ENCODE peak calls at places on chromosomes 1 and 21, in ten cellular contexts. V is AG10803, N is suprapubic skin, F is HCT116, Z is OCI-LY7, Q is prostate gland, W is transverse colon, D is IMR-90, J is lower leg skin, Y is GM06990. O is an unnamed sample.

GRCh38 chr1:11320153-11320936 is 47.3 kb downstream of the UBIAD1 start:
- DNase-seq in V (no peak), N (no peak), F (no peak), Z (peak), Q (no peak), W (no peak), D (no peak), J (no peak), Y (peak), O (no peak)

GRCh38 chr1:161972828-161973227 is 50.8 kb downstream of the OLFML2B start:
- DNase-seq in V (no peak), N (no peak), F (no peak), Z (no peak), Q (no peak), W (no peak), D (no peak), J (no peak), Y (no peak), O (no peak)

GRCh38 chr1:47931395-47931794 is 65.8 kb downstream of the TRABD2B start:
- DNase-seq in V (no peak), N (no peak), F (peak), Z (peak), Q (no peak), W (peak), D (no peak), J (no peak), Y (no peak), O (peak)

GRCh38 chr1:64019818-64020217 is 183.6 kb upstream of the UBE2U start:
- DNase-seq in V (peak), N (no peak), F (no peak), Z (peak), Q (no peak), W (peak), D (peak), J (no peak), Y (no peak), O (peak)

GRCh38 chr1:96090134-96090533 is 631.5 kb upstream of the PTBP2 start:
- DNase-seq in V (no peak), N (no peak), F (no peak), Z (no peak), Q (no peak), W (no peak), D (no peak), J (no peak), Y (no peak), O (no peak)

GRCh38 chr21:15549671-15550070 is 180.1 kb upstream of the USP25 start:
- DNase-seq in V (peak), N (no peak), F (no peak), Z (no peak), Q (no peak), W (no peak), D (peak), J (no peak), Y (no peak), O (no peak)

GRCh38 chr1:166343276-166343675 is 176.5 kb upstream of the FAM78B start:
- DNase-seq in V (no peak), N (no peak), F (no peak), Z (no peak), Q (no peak), W (no peak), D (no peak), J (no peak), Y (no peak), O (no peak)

GRCh38 chr1:226074046-226074445 is 11.5 kb downstream of the H3-3A start:
- DNase-seq in V (no peak), N (no peak), F (no peak), Z (no peak), Q (no peak), W (no peak), D (no peak), J (no peak), Y (no peak), O (no peak)

GRCh38 chr1:232628335-232629214 is 1.4 kb downstream of the SIPA1L2 start:
- DNase-seq in V (peak), N (no peak), F (no peak), Z (peak), Q (no peak), W (no peak), D (peak), J (no peak), Y (no peak), O (peak)

GRCh38 chr1:4053774-4054173 is 153.7 kb upstream of the C1orf174 start:
- DNase-seq in V (no peak), N (no peak), F (no peak), Z (no peak), Q (no peak), W (no peak), D (no peak), J (peak), Y (no peak), O (no peak)

GRCh38 chr1:115874929-115875328 is 34.0 kb upstream of the NHLH2 start:
- DNase-seq in V (peak), N (no peak), F (no peak), Z (no peak), Q (no peak), W (no peak), D (peak), J (no peak), Y (no peak), O (no peak)

GRCh38 chr1:115877511-115877910 is 36.6 kb upstream of the NHLH2 start:
- DNase-seq in V (no peak), N (no peak), F (no peak), Z (no peak), Q (peak), W (no peak), D (no peak), J (no peak), Y (no peak), O (no peak)

GRCh38 chr1:115880981-115881672 is 40.2 kb upstream of the NHLH2 start:
- DNase-seq in V (no peak), N (no peak), F (no peak), Z (no peak), Q (no peak), W (no peak), D (no peak), J (no peak), Y (no peak), O (no peak)

GRCh38 chr1:115883240-115883639 is 42.3 kb upstream of the NHLH2 start:
- DNase-seq in V (no peak), N (no peak), F (no peak), Z (no peak), Q (no peak), W (no peak), D (no peak), J (no peak), Y (no peak), O (no peak)

DNA sequence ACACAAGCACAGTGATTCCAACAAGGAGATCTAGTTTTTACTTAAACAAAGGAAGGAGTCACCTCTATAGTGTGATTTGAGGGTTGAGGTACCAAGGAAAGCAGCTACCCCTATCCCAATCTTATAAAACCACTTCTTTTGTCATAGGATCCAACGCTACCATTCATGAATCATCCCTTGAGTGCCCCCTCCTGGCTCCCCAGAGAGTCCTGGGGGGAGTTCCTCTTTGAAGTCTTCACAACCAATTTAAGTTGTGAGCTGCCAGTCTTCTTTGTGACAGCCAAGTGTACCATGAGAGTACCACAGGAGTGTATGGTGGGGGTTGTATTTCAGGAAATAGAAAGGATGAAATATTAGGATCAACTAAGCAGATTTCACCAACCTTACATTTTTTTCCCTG is 39.1 kb upstream of the NHLH2 start:
- DNase-seq in V (no peak), N (no peak), F (no peak), Z (no peak), Q (no peak), W (no peak), D (no peak), J (no peak), Y (no peak), O (no peak)
- TF ChIP-seq CTCF in V (no peak), N (no peak), F (no peak), Z (peak), Q (no peak), W (no peak), D (no peak), J (no peak), Y (peak), O (no peak)

GRCh38 chr1:220786057-220786336 is 716 bp upstream of the MTARC1 start:
- DNase-seq in V (no peak), N (no peak), F (no peak), Z (no peak), Q (no peak), W (no peak), D (no peak), J (no peak), Y (no peak), O (peak)
- H3K4me3 ChIP-seq in V (peak), N (peak), F (no peak), Z (no peak), Q (peak), W (peak), D (no peak), J (peak), Y (no peak), O (no peak)

DNA sequence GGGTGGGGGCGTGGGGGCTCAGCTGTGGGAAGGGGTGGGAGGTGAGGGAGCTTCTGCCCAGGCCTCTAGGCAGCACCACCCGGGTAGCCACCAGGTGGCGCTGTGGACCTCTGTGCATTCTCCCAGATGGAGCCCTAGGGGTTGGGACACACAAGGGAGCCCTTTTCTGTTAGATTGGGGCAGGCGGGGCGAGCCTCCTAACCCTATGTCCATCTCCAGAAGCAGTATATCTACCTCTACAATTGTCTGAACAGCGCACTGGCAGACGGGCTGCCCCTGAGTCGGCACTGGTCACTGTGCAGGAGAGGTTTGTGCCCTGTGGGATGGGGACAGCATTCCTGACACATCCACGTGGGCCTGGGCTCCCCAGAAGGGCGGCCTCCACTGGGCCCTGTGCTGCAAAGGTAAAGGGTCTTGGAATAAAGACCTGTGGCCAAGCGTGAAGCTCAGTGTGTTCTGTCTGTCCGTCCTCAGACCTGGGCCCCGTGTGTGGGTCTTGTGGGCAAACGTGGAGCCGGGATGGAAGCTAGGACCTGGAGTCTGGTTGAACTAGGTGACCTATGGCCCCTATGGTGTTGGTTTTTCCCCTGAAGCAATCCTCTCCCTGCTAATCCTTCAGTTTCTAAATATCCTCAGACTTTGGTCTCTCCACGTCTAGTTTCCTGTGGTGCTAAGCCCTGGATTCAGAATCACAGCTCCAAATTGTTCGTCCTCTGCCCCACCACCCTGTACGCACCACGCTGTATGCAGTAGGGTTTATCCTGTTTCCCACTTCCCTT is 4.4 kb upstream of the LGR6 start:
- DNase-seq in V (peak), N (peak), F (no peak), Z (peak), Q (peak), W (peak), D (peak), J (peak), Y (no peak), O (peak)
- TF ChIP-seq CTCF in V (peak), N (peak), F (peak), Z (peak), Q (peak), W (peak), D (peak), J (no peak), Y (peak), O (peak)

GRCh38 chr1:159009287-159009686 is 420 bp upstream of the IFI16 start:
- DNase-seq in V (no peak), N (no peak), F (no peak), Z (peak), Q (no peak), W (no peak), D (no peak), J (no peak), Y (no peak), O (no peak)
- H3K4me3 ChIP-seq in V (peak), N (peak), F (no peak), Z (peak), Q (no peak), W (peak), D (peak), J (no peak), Y (peak), O (peak)

DNA sequence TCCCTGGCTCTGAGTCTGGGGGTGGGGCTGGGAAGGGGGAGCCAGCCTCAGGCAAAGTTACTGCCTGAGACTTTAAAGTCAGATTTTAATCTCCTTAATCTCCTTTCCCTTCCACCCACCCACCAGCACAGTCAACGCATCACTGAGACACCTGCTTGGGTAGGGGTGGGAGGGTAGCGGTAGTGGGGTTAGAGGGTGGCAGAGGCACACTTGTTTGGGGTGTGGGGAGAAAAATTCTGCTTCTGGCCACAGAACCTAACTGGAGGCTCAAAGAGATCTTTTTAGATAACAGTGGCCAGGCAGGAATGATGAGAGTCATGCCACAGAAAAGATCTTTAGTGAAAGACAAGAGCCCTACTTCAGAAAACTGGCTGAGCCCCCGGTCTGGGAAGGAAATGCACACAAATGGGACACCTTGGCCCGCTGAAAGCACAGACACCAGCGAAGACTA is 44.1 kb downstream of the CD247 start:
- DNase-seq in V (no peak), N (no peak), F (no peak), Z (no peak), Q (no peak), W (no peak), D (no peak), J (no peak), Y (no peak), O (peak)
- TF ChIP-seq CTCF in V (no peak), N (no peak), F (no peak), Z (no peak), Q (no peak), W (no peak), D (no peak), J (no peak), Y (no peak), O (no peak)

DNA sequence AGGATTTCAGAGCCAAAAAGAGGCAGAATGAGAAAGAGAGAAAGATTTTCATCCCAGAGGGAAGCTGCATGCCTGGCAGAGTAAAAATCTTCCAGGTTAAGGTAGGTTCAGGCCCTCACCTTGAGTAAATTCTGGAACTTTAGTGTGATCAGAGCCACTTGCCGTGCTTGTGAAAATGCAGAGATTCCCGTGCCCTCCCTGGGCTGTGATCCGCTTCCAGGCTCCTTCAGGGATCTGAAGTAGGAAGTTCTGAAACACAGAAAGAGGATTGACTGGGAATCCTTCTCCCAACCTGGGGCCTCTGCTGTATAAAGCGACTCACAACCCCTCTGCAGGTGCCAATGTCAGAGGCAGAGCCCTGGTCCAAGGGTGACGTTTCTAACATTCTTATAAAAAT is 26.6 kb downstream of the NUAK2 start:
- DNase-seq in V (no peak), N (no peak), F (no peak), Z (no peak), Q (no peak), W (no peak), D (peak), J (no peak), Y (no peak), O (no peak)
- H3K4me3 ChIP-seq in V (no peak), N (no peak), F (no peak), Z (no peak), Q (no peak), W (no peak), D (no peak), J (no peak), Y (no peak), O (no peak)

GRCh38 chr1:28796321-28797213 is 15.4 kb upstream of the OPRD1 start:
- DNase-seq in V (peak), N (no peak), F (no peak), Z (no peak), Q (no peak), W (no peak), D (no peak), J (no peak), Y (no peak), O (no peak)
- TF ChIP-seq CTCF in V (no peak), N (no peak), F (no peak), Z (no peak), Q (no peak), W (no peak), D (no peak), J (no peak), Y (no peak), O (no peak)